ENCODE peak calls at places on chromosomes 13 and 19, in six cellular contexts. One of them, this sample, is unnamed.

GRCh38 chr13:77026255-77026782 is 640 bp downstream of the FBXL3 start:
- DNase-seq in lung: peak
- DNase-seq in AG09309: no peak
- DNase-seq in omental fat pad: peak
- DNase-seq in RWPE1: peak
- DNase-seq in NCI-H2081: peak
- DNase-seq in this sample: peak

GRCh38 chr13:41060723-41061074 is 610 bp upstream of the WBP4 start:
- DNase-seq in lung: peak
- DNase-seq in AG09309: no peak
- DNase-seq in omental fat pad: peak
- DNase-seq in RWPE1: peak
- DNase-seq in NCI-H2081: peak
- DNase-seq in this sample: peak

GRCh38 chr13:38905081-38905480 is 85.5 kb downstream of the STOML3 start:
- DNase-seq in lung: no peak
- DNase-seq in AG09309: no peak
- DNase-seq in omental fat pad: no peak
- DNase-seq in RWPE1: no peak
- DNase-seq in NCI-H2081: no peak
- DNase-seq in this sample: peak

GRCh38 chr13:71017607-71018006 is 849.4 kb downstream of the DACH1 start:
- DNase-seq in lung: no peak
- DNase-seq in AG09309: no peak
- DNase-seq in omental fat pad: no peak
- DNase-seq in RWPE1: no peak
- DNase-seq in NCI-H2081: no peak
- DNase-seq in this sample: no peak

GRCh38 chr13:106362637-106363036 is 172.8 kb downstream of the EFNB2 start:
- DNase-seq in lung: no peak
- DNase-seq in AG09309: no peak
- DNase-seq in omental fat pad: no peak
- DNase-seq in RWPE1: peak
- DNase-seq in NCI-H2081: no peak
- DNase-seq in this sample: no peak

GRCh38 chr19:20245309-20245708 is 78.3 kb downstream of the ZNF486 start:
- DNase-seq in lung: no peak
- DNase-seq in AG09309: no peak
- DNase-seq in omental fat pad: no peak
- DNase-seq in RWPE1: no peak
- DNase-seq in NCI-H2081: no peak
- DNase-seq in this sample: no peak

GRCh38 chr19:44889830-44890365 is 1.2 kb upstream of the TOMM40 start:
- DNase-seq in lung: no peak
- DNase-seq in AG09309: no peak
- DNase-seq in omental fat pad: no peak
- DNase-seq in RWPE1: no peak
- DNase-seq in NCI-H2081: no peak
- DNase-seq in this sample: no peak

GRCh38 chr13:113398963-113399754 is 35.2 kb upstream of the GRTP1 start:
- DNase-seq in lung: no peak
- DNase-seq in AG09309: peak
- DNase-seq in omental fat pad: no peak
- DNase-seq in RWPE1: no peak
- DNase-seq in NCI-H2081: no peak
- DNase-seq in this sample: no peak

GRCh38 chr19:16588089-16588823 is 16.0 kb upstream of the SLC35E1 start:
- DNase-seq in lung: no peak
- DNase-seq in AG09309: no peak
- DNase-seq in omental fat pad: no peak
- DNase-seq in RWPE1: no peak
- DNase-seq in NCI-H2081: no peak
- DNase-seq in this sample: no peak

GRCh38 chr19:46890423-46891170 is 29.8 kb downstream of the ARHGAP35 start:
- DNase-seq in lung: no peak
- DNase-seq in AG09309: peak
- DNase-seq in omental fat pad: no peak
- DNase-seq in RWPE1: no peak
- DNase-seq in NCI-H2081: no peak
- DNase-seq in this sample: peak

GRCh38 chr19:5289060-5289990 is 51.3 kb downstream of the PTPRS start:
- DNase-seq in lung: no peak
- DNase-seq in AG09309: no peak
- DNase-seq in omental fat pad: no peak
- DNase-seq in RWPE1: no peak
- DNase-seq in NCI-H2081: no peak
- DNase-seq in this sample: no peak

GRCh38 chr13:79907527-79907926 is 426.6 kb downstream of the NDFIP2 start:
- DNase-seq in lung: no peak
- DNase-seq in AG09309: no peak
- DNase-seq in omental fat pad: no peak
- DNase-seq in RWPE1: no peak
- DNase-seq in NCI-H2081: no peak
- DNase-seq in this sample: no peak

GRCh38 chr13:48492123-48493075 is 40.5 kb downstream of the RCBTB2 start:
- DNase-seq in lung: peak
- DNase-seq in AG09309: peak
- DNase-seq in omental fat pad: no peak
- DNase-seq in RWPE1: no peak
- DNase-seq in NCI-H2081: no peak
- DNase-seq in this sample: no peak

GRCh38 chr19:41225238-41226052 is 6.4 kb downstream of the AXL start:
- DNase-seq in lung: peak
- DNase-seq in AG09309: peak
- DNase-seq in omental fat pad: peak
- DNase-seq in RWPE1: peak
- DNase-seq in NCI-H2081: no peak
- DNase-seq in this sample: peak

GRCh38 chr19:5498817-5499535 is 43.8 kb downstream of the ZNRF4 start:
- DNase-seq in lung: no peak
- DNase-seq in AG09309: no peak
- DNase-seq in omental fat pad: no peak
- DNase-seq in RWPE1: no peak
- DNase-seq in NCI-H2081: no peak
- DNase-seq in this sample: no peak

GRCh38 chr13:20383058-20383457 is 142.6 kb downstream of the CRYL1 start:
- DNase-seq in lung: no peak
- DNase-seq in AG09309: no peak
- DNase-seq in omental fat pad: no peak
- DNase-seq in RWPE1: no peak
- DNase-seq in NCI-H2081: no peak
- DNase-seq in this sample: no peak

GRCh38 chr19:28847468-28847867 is 365.5 kb downstream of the UQCRFS1 start:
- DNase-seq in lung: no peak
- DNase-seq in AG09309: peak
- DNase-seq in omental fat pad: no peak
- DNase-seq in RWPE1: no peak
- DNase-seq in NCI-H2081: no peak
- DNase-seq in this sample: no peak

GRCh38 chr19:3690551-3691371 is 9.5 kb downstream of the PIP5K1C start:
- DNase-seq in lung: no peak
- DNase-seq in AG09309: no peak
- DNase-seq in omental fat pad: no peak
- DNase-seq in RWPE1: no peak
- DNase-seq in NCI-H2081: no peak
- DNase-seq in this sample: no peak

This sample was measured in SW480.